ENCODE peak calls at places on chromosomes 6 and 20, in eight cellular contexts. D, E, N, H, M, A, J and O are unnamed samples. For H3K27me3, the result is how much of the 10 kb centered on the place peaks cover.

GRCh38 chr6:106514281-106514885 is 114.9 kb downstream of the RTN4IP1 start:
- DNase-seq in D (no peak), M (no peak), E (no peak), N (no peak), J (no peak), A (no peak), H (no peak), O (no peak)

GRCh38 chr6:20740088-20740487 is 205.8 kb downstream of the CDKAL1 start:
- DNase-seq in H (no peak), M (no peak), E (no peak), N (no peak), D (no peak), J (no peak), A (no peak), O (no peak)

GRCh38 chr20:59571591-59572314 is 32.6 kb upstream of the PHACTR3 start:
- DNase-seq in D (peak), N (peak), J (no peak), M (peak), H (peak), E (peak), A (peak), O (peak)

GRCh38 chr6:52512199-52512598 is 64.7 kb downstream of the TRAM2 start:
- DNase-seq in J (no peak), A (peak), D (peak), M (no peak), E (peak), H (no peak), N (no peak), O (no peak)

GRCh38 chr6:107611060-107611824 is 121.3 kb downstream of the SOBP start:
- DNase-seq in J (no peak), A (no peak), N (no peak), D (no peak), H (no peak), E (no peak), M (no peak), O (no peak)

GRCh38 chr20:24388828-24389325 is 80.6 kb upstream of the SYNDIG1 start:
- DNase-seq in M (no peak), N (no peak), E (no peak), D (no peak), J (no peak), A (no peak), H (no peak), O (no peak)

GRCh38 chr20:58636983-58637421 is 14.1 kb upstream of the STX16 start:
- DNase-seq in D (no peak), E (no peak), A (no peak), J (no peak), M (no peak), H (no peak), N (no peak), O (no peak)

GRCh38 chr20:49353348-49353747 is 75.5 kb upstream of the ZNFX1 start:
- DNase-seq in J (no peak), H (no peak), D (no peak), N (no peak), A (no peak), M (no peak), E (no peak), O (no peak)

GRCh38 chr20:7347409-7347808 is 579.9 kb downstream of the BMP2 start:
- DNase-seq in N (no peak), H (no peak), J (no peak), A (no peak), D (no peak), M (no peak), E (no peak), O (no peak)

GRCh38 chr20:278607-279571 is 11.7 kb downstream of the C20orf96 start:
- DNase-seq in N (no peak), M (no peak), H (no peak), J (no peak), D (peak), E (no peak), A (peak), O (no peak)

GRCh38 chr20:60467771-60468170 is 509.5 kb downstream of the CDH26 start:
- DNase-seq in N (no peak), D (no peak), J (no peak), H (no peak), E (no peak), A (no peak), M (no peak), O (no peak)

GRCh38 chr6:13120483-13121482 is 207.6 kb downstream of the TBC1D7 start:
- DNase-seq in H (no peak), D (peak), M (no peak), A (peak), J (no peak), N (no peak), E (no peak), O (no peak)

GRCh38 chr6:140609956-140610355 is 1235.5 kb upstream of the CITED2 start:
- DNase-seq in M (no peak), N (no peak), A (no peak), H (no peak), D (no peak), E (no peak), J (no peak), O (no peak)

GRCh38 chr6:158389188-158389919 is 77.1 kb downstream of the TULP4 start:
- DNase-seq in E (no peak), H (no peak), D (no peak), N (no peak), J (no peak), A (no peak), M (no peak), O (no peak)

GRCh38 chr20:21398109-21398480 is 769 bp upstream of the NKX2-4 start:
- DNase-seq in E (no peak), M (no peak), D (no peak), J (no peak), H (no peak), N (no peak), A (no peak), O (no peak)

GRCh38 chr20:21395666-21396044 is 1.7 kb downstream of the NKX2-4 start:
- DNase-seq in H (no peak), D (no peak), E (no peak), N (peak), A (no peak), J (no peak), M (peak), O (no peak)

GRCh38 chr20:21397341-21398108 is at the start of gene NKX2-4:
- DNase-seq in E (no peak), M (no peak), A (no peak), N (no peak), J (no peak), H (no peak), D (no peak), O (no peak)

GRCh38 chr20:21396045-21396893 is 1.1 kb downstream of the NKX2-4 start:
- DNase-seq in H (no peak), D (no peak), A (no peak), M (no peak), E (no peak), J (no peak), N (peak), O (no peak)

DNA sequence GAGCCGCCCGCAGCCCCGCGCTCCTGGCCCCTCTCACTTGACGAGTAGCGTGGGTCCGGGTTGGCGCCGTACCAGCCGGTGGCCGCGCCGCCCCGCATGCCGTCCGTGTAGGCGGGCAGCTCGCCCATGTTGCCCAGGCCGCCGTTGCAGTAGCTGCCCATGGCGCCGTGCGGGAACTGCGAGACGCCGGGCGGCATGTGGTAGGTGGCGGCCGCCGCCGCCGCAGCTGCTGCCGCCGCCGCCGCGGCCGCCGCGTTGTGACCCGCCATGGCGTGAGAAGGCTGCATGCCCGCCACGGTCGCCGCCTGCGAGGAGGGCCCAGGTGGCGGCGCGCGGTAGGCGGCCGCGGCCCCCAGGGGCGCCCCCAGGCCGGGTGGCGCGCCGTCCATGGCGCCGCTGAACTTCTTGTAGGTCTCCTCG is 395 bp downstream of the NKX2-4 start:
- DNase-seq in D (no peak), J (no peak), A (no peak), H (no peak), N (no peak), E (no peak), M (no peak), O (no peak)
- H3K27me3 ChIP-seq in D (half or more), J (half or more), A (half or more), H (half or more), N (half or more), E (under half), M (half or more), O (under half)

GRCh38 chr6:117265425-117266266 is at the start of gene VGLL2:
- DNase-seq in J (no peak), A (peak), H (no peak), D (peak), E (no peak), M (no peak), N (no peak), O (no peak)
- H3K27me3 ChIP-seq in J (half or more), A (half or more), H (half or more), D (half or more), E (under half), M (under half), N (under half), O (under half)

GRCh38 chr20:37643400-37643799 is 50.4 kb upstream of the CTNNBL1 start:
- DNase-seq in N (no peak), E (no peak), D (no peak), H (no peak), M (no peak), J (no peak), A (no peak), O (no peak)

GRCh38 chr20:37640600-37641561 is 52.9 kb upstream of the CTNNBL1 start:
- DNase-seq in J (no peak), D (no peak), M (no peak), N (no peak), H (no peak), E (no peak), A (no peak), O (no peak)

GRCh38 chr20:37642246-37642645 is 51.6 kb upstream of the CTNNBL1 start:
- DNase-seq in M (no peak), N (no peak), H (no peak), A (no peak), J (no peak), D (no peak), E (no peak), O (no peak)

GRCh38 chr20:37647946-37648345 is 45.9 kb upstream of the CTNNBL1 start:
- DNase-seq in N (no peak), A (no peak), J (no peak), D (no peak), H (no peak), E (no peak), M (no peak), O (no peak)

GRCh38 chr20:37644605-37645004 is 49.2 kb upstream of the CTNNBL1 start:
- DNase-seq in E (no peak), N (no peak), A (no peak), H (no peak), M (no peak), J (no peak), D (no peak), O (no peak)
- H3K27me3 ChIP-seq in E (under half), N (under half), A (half or more), H (half or more), M (under half), J (under half), D (under half), O (under half)

DNA sequence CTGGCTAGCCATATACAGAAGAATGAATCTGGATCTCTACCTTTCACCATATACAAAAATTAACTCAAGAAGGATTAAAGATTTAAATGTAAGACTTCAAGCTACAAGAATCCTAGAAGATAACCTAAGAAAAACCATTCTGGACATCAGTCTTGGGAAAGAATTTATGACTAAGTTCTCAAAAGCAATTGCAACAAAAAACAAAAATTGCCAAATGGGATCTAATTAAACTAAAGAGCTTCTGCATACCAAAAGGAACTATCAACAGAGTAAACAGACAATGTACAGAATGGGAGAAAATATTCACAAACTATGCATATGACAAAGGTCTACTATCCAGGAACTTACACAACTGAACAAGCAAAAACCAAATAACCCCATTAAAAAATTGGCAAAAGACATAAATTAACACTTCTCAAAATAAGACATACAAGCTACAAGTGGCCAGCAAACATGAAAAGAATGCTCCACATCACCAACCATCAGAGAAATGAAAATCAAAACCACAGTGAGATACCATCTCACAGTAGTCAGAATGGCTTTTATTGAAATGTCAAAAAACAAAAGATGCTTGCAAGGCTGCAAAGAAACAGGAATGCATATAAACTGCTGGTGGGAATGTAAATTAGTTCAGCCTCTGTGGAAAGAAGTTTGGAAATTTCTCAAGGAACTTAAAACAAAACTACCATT is 66.8 kb upstream of the RSPO3 start:
- DNase-seq in J (no peak), E (no peak), D (no peak), N (no peak), M (no peak), A (no peak), H (no peak), O (no peak)
- H3K27me3 ChIP-seq in J (under half), E (under half), D (under half), N (under half), M (under half), A (under half), H (under half), O (under half)